ENCODE peak calls at places on chromosomes 12 and 14, in five cellular contexts. R is left kidney; E is stimulated activated naive CD8-positive, alpha-beta T cell treated with anti-CD3 and anti-CD28 coated beads, Interleukin-15, amount 100 ng/mL, for 72 hours; G is SW 1271; B is activated CD4-positive, alpha-beta T cell treated with anti-CD3 and anti-CD28 coated beads, Interleukin-2, amount 50 U/mL, for 1 hour. J is an unnamed sample.

GRCh38 chr12:99618657-99619056 is 28.9 kb upstream of the GARIN6 start:
- DNase-seq in R (no peak), E (no peak), G (no peak), B (no peak), J (no peak)

GRCh38 chr12:1936406-1937320 is 18.2 kb upstream of the CACNA2D4 start:
- DNase-seq in R (no peak), E (no peak), G (no peak), B (no peak), J (no peak)

GRCh38 chr14:101819251-101819990 is 57.9 kb downstream of the PPP2R5C start:
- DNase-seq in R (no peak), E (peak; percentile 78), G (no peak), B (peak; percentile 73), J (no peak)

GRCh38 chr12:58204086-58204485 is 262.7 kb downstream of the ATP23 start:
- DNase-seq in R (no peak), E (no peak), G (no peak), B (no peak), J (no peak)

GRCh38 chr14:67240168-67240932 is 885 bp upstream of the PALS1 start:
- DNase-seq in R (peak; percentile 65), E (peak; percentile 24), G (peak; percentile 69), B (peak; percentile 3), J (no peak)

GRCh38 chr12:124259168-124260066 is 35.5 kb upstream of the RFLNA start:
- DNase-seq in R (no peak), E (no peak), G (no peak), B (no peak), J (no peak)

GRCh38 chr14:75711134-75711795 is 50.2 kb downstream of the TTLL5 start:
- DNase-seq in R (peak; percentile 39), E (peak; percentile 20), G (peak; percentile 32), B (no peak), J (no peak)

GRCh38 chr12:92927055-92927435 is 2.0 kb downstream of the EEA1 start:
- DNase-seq in R (peak; percentile 28), E (peak; percentile 50), G (peak; percentile 65), B (peak; percentile 27), J (no peak)

GRCh38 chr14:89061696-89062095 is 237.2 kb downstream of the TTC8 start:
- DNase-seq in R (peak; percentile 26), E (no peak), G (no peak), B (no peak), J (no peak)

GRCh38 chr14:80576401-80576800 is 365.1 kb upstream of the DIO2 start:
- DNase-seq in R (no peak), E (no peak), G (no peak), B (no peak), J (no peak)

GRCh38 chr14:24436355-24437019 is 6.1 kb downstream of the SDR39U1 start:
- DNase-seq in R (peak; percentile 83), E (peak; percentile 52), G (peak; percentile 70), B (no peak), J (no peak)

GRCh38 chr12:116878567-116879508 is 2.4 kb downstream of the HRK start:
- DNase-seq in R (peak; percentile 59), E (no peak), G (no peak), B (no peak), J (no peak)

GRCh38 chr12:96720363-96720705 is 186.7 kb upstream of the NEDD1 start:
- DNase-seq in R (no peak), E (peak; percentile 18), G (no peak), B (peak; percentile 17), J (no peak)

GRCh38 chr12:70246580-70246979 is 3.3 kb downstream of the CNOT2 start:
- DNase-seq in R (no peak), E (no peak), G (no peak), B (no peak), J (no peak)

GRCh38 chr12:100901266-100901665 is 106.7 kb downstream of the ANO4 start:
- DNase-seq in R (no peak), E (no peak), G (no peak), B (no peak), J (no peak)

GRCh38 chr14:101716077-101716950 is 45.2 kb upstream of the PPP2R5C start:
- DNase-seq in R (no peak), E (no peak), G (no peak), B (no peak), J (no peak)

GRCh38 chr12:103748002-103748401 is 93.0 kb downstream of the NT5DC3 start:
- DNase-seq in R (no peak), E (no peak), G (no peak), B (no peak), J (no peak)